ENCODE peak calls at places on chromosomes 2 and 18, in ten cellular contexts. J is ovary, T is prostate gland, F is GM10248, K is WTC11, Y is mucosa of descending colon, D is tibial artery, P is left lung, N is psoas muscle, X is epithelial cell of esophagus. C is an unnamed sample.

GRCh38 chr18:58103339-58103930 is 59.4 kb downstream of the NEDD4L start:
- DNase-seq in X (no peak), D (no peak), N (no peak), Y (no peak), P (no peak), T (no peak), J (no peak), K (no peak), F (no peak), C (no peak)

GRCh38 chr2:240464514-240465241 is 29.2 kb downstream of the GPC1 start:
- DNase-seq in N (no peak), J (peak), D (no peak), Y (peak), T (peak), P (peak), K (peak), X (no peak), F (no peak), C (peak)

GRCh38 chr2:176959614-176960013 is 253.0 kb upstream of the HNRNPA3 start:
- DNase-seq in N (no peak), Y (no peak), F (no peak), K (no peak), P (no peak), T (no peak), X (no peak), J (no peak), D (no peak), C (no peak)

GRCh38 chr2:127721978-127722355 is 20.7 kb downstream of the SFT2D3 start:
- DNase-seq in X (peak), N (no peak), T (no peak), D (no peak), J (no peak), P (no peak), F (no peak), Y (no peak), K (no peak), C (no peak)

GRCh38 chr2:79640001-79640400 is 127.2 kb downstream of the CTNNA2 start:
- DNase-seq in X (no peak), F (no peak), D (no peak), T (no peak), K (no peak), J (no peak), N (no peak), Y (no peak), P (no peak), C (no peak)

GRCh38 chr2:197248623-197249022 is 62.0 kb downstream of the ANKRD44 start:
- DNase-seq in D (no peak), K (no peak), T (no peak), Y (peak), P (no peak), F (no peak), J (no peak), X (no peak), N (no peak), C (no peak)

GRCh38 chr18:51614967-51615571 is 417.6 kb upstream of the MEX3C start:
- DNase-seq in T (no peak), K (no peak), F (no peak), D (no peak), J (peak), Y (no peak), N (no peak), X (peak), P (no peak), C (no peak)

GRCh38 chr18:955379-956066 is 50.9 kb downstream of the ADCYAP1 start:
- DNase-seq in J (no peak), T (no peak), P (no peak), X (no peak), N (no peak), D (no peak), F (no peak), K (no peak), Y (no peak), C (no peak)

GRCh38 chr2:42386684-42387083 is 25.7 kb upstream of the COX7A2L start:
- DNase-seq in D (no peak), T (no peak), Y (no peak), P (no peak), N (no peak), J (no peak), F (peak), K (no peak), X (peak), C (no peak)

GRCh38 chr2:179931502-179931901 is 70.1 kb upstream of the ZNF385B start:
- DNase-seq in K (no peak), F (no peak), J (no peak), D (no peak), N (no peak), P (no peak), T (no peak), Y (no peak), X (no peak), C (no peak)

GRCh38 chr2:26696352-26696816 is 3.9 kb downstream of the KCNK3 start:
- DNase-seq in N (no peak), D (no peak), P (no peak), X (peak), F (no peak), Y (no peak), T (no peak), K (no peak), J (no peak), C (no peak)

GRCh38 chr2:21042958-21043743 is 722 bp downstream of the APOB start:
- DNase-seq in K (peak), P (peak), D (peak), Y (peak), X (peak), J (peak), F (peak), N (peak), T (peak), C (peak)

GRCh38 chr18:66695281-66695680 is 91.4 kb upstream of the CDH19 start:
- DNase-seq in P (no peak), F (no peak), D (no peak), K (no peak), T (no peak), N (no peak), X (no peak), J (no peak), Y (no peak), C (no peak)

GRCh38 chr2:53424902-53425301 is 342.7 kb upstream of the CHAC2 start:
- DNase-seq in X (no peak), P (no peak), D (no peak), N (no peak), Y (no peak), F (peak), T (no peak), J (no peak), K (no peak), C (no peak)

GRCh38 chr2:53417385-53417784 is 350.2 kb upstream of the CHAC2 start:
- DNase-seq in Y (no peak), P (no peak), K (no peak), D (no peak), X (no peak), N (no peak), J (no peak), T (no peak), F (no peak), C (no peak)

GRCh38 chr2:53422979-53423378 is 344.6 kb upstream of the CHAC2 start:
- DNase-seq in Y (peak), N (no peak), F (peak), D (no peak), X (peak), T (peak), K (peak), J (no peak), P (no peak), C (no peak)
- TF ChIP-seq CTCF in Y (no peak), N (peak), F (peak), D (peak), X (peak), T (peak), K (no peak), J (no peak), P (no peak), C (peak)

DNA sequence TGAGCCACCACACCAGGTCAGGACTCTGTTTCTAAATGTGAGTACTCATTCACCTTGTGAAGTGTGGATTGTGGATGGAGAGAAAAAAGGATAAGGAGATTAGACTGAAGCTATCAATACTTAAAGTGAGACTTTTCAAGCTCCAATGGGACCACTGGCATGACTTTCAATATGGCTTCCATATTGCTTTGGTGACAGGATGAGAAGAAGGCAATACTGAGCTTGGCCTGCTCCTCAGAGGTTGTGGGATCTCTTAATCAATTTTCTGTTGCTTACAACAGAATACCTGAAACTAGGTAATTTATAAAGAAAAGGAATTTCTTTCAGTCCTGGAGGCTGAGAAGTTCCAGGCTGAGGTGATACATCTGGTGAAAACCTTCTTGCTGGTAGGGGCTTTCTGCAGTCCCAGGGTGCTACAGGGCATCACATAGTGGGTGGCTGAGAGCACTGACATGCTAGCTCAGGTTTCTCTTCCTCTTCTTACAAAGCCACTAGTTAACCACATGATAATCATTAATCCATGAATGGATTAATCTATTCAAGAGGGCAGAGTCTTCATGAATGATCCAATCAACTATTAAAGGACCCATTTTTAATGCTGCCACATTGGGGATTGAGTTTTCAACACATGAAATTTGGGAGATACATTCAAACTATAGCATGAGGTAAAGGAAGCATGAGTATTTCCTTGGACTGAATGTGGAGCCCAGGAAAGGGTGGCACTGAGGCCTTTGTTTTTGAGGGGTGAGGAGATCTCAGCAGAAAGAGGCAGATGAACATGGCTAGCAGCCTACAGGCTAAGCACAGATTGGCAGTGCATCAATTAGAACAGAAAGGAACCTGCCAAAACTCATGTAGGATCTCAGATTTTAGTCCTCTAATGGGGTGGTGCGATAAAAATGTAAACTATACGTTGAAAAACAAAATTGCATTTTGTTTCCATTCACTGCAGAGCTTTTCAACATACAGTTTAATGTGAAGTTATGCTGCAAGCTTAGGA is 274.5 kb downstream of the PIK3C3 start:
- DNase-seq in F (no peak), N (no peak), Y (no peak), J (no peak), X (no peak), P (no peak), T (no peak), D (no peak), K (no peak), C (no peak)
- TF ChIP-seq CTCF in F (no peak), N (no peak), Y (no peak), J (no peak), X (no peak), P (no peak), T (no peak), D (no peak), K (no peak), C (no peak)

DNA sequence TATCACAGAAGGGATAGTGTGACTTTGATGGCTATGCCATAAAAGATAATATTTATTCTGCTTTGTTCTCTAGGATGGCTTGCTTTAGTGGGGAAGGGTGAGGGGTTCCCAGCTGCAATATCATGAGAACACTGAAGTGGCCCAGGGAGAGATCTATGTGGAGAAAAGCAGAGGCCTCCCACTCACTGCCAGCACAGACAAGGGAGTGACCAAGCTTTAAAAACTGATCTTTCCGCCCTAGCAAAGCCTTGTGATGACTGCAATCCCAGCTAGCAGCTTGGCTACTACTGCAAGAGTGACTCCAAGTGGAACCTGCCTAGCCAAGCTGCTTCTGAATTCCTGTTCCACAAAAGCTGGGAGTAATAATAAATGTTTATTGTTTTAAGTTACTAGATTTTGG is 7.8 kb upstream of the DDX1 start:
- DNase-seq in N (no peak), P (no peak), T (no peak), D (no peak), J (no peak), Y (no peak), X (no peak), F (no peak), K (no peak), C (no peak)
- TF ChIP-seq CTCF in N (no peak), P (no peak), T (no peak), D (no peak), J (no peak), Y (no peak), X (no peak), F (no peak), K (no peak), C (no peak)

GRCh38 chr2:163723881-163724280 is 11.9 kb downstream of the FIGN start:
- DNase-seq in N (no peak), K (no peak), P (no peak), D (no peak), J (no peak), T (no peak), X (no peak), F (no peak), Y (no peak), C (no peak)
- TF ChIP-seq CTCF in N (no peak), K (no peak), P (no peak), D (no peak), J (no peak), T (no peak), X (no peak), F (no peak), Y (no peak), C (no peak)

GRCh38 chr2:53209679-53210473 is 557.7 kb upstream of the CHAC2 start:
- DNase-seq in P (no peak), T (no peak), F (no peak), K (no peak), X (peak), Y (no peak), N (no peak), J (no peak), D (no peak), C (no peak)

GRCh38 chr2:53211201-53211774 is 556.3 kb upstream of the CHAC2 start:
- DNase-seq in N (no peak), P (no peak), X (no peak), Y (no peak), F (no peak), K (no peak), J (no peak), T (no peak), D (no peak), C (no peak)

GRCh38 chr2:53208815-53209214 is 558.8 kb upstream of the CHAC2 start:
- DNase-seq in X (no peak), K (no peak), F (no peak), P (no peak), Y (no peak), T (no peak), J (no peak), N (no peak), D (no peak), C (no peak)

GRCh38 chr2:53210538-53210937 is 557.1 kb upstream of the CHAC2 start:
- DNase-seq in X (no peak), D (no peak), J (no peak), F (no peak), T (no peak), N (no peak), P (no peak), K (no peak), Y (no peak), C (no peak)
- TF ChIP-seq CTCF in X (no peak), D (no peak), J (no peak), F (no peak), T (no peak), N (no peak), P (no peak), K (no peak), Y (no peak), C (peak)

GRCh38 chr2:38164881-38165280 is 88.9 kb upstream of the CYP1B1 start:
- DNase-seq in T (no peak), P (no peak), J (no peak), N (no peak), X (no peak), Y (no peak), F (peak), K (no peak), D (no peak), C (no peak)

GRCh38 chr2:38163579-38163978 is 87.6 kb upstream of the CYP1B1 start:
- DNase-seq in X (no peak), J (no peak), P (no peak), T (no peak), Y (no peak), K (no peak), D (no peak), F (no peak), N (no peak), C (no peak)

GRCh38 chr2:38165698-38166097 is 89.7 kb upstream of the CYP1B1 start:
- DNase-seq in T (no peak), K (no peak), J (no peak), Y (no peak), P (no peak), D (no peak), F (no peak), N (no peak), X (no peak), C (no peak)

GRCh38 chr2:38160517-38160916 is 84.6 kb upstream of the CYP1B1 start:
- DNase-seq in Y (no peak), P (no peak), K (no peak), T (no peak), D (no peak), X (no peak), N (no peak), J (no peak), F (no peak), C (no peak)

DNA sequence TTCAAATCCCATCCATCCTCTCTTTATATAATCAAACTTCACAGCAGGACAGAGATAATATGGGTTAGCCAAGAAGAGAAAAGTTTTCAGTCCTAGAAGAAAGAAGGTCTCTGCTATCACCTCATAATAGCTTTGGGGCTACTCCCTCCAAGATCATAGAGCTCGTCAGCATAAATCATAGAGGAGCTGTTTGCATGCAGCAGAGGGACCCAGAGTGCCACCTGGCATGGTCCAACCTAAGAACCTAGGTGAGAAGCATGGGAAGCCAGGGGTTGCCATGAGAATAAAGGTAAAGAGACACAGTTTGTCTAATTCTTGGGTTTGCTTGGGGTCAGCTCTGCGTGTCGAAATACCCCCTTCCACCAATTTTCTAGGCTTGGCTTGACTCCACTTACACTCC is 87.1 kb upstream of the CYP1B1 start:
- DNase-seq in D (no peak), J (no peak), F (no peak), P (no peak), X (peak), T (no peak), Y (peak), N (no peak), K (no peak), C (no peak)
- TF ChIP-seq CTCF in D (no peak), J (no peak), F (no peak), P (no peak), X (peak), T (no peak), Y (no peak), N (no peak), K (no peak), C (no peak)

DNA sequence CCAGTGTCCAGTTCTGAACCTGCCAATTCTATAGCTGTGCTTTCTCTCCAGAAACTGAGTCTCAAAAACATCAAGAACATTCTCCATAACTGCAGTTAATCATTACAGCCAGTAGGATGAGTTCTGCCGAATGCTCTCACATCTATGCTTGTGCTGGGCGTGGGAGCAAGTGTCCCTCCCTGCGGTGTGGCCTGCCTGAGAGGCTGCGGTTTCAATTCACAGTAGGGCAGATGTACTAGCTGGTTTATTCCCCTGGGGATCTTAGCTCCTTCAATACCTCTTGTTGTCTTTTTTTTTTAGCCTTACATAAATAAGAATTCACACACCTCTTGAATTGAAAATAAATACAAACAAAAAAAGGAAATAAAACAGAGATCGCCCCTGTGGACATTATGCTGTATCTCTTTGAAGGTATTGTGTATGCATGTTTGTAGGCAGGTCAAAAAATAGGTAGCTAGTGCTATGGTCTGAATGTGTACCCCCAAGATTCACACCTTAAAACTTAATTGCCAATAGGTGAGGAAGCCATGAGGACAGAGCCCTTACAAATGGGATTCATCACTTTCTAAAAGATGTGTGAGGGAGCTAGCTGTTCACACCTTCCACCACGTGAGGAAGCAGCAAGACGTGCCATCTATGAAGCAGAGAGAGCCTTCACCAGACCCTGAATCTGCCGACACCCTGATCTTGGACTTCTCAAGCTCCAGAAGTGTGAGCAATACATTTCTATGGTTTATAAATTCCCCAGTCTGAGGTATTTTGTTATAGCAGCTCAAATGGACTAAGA is 74.3 kb downstream of the BCL2L11 start:
- DNase-seq in D (no peak), J (no peak), P (no peak), Y (peak), T (no peak), F (peak), N (no peak), X (no peak), K (no peak), C (no peak)
- TF ChIP-seq CTCF in D (no peak), J (no peak), P (no peak), Y (no peak), T (no peak), F (peak), N (no peak), X (no peak), K (no peak), C (no peak)

C was measured in progenitor cell of endocrine pancreas.